ENCODE peak calls at places on chromosomes 13 and 19, in ten cellular contexts. E is neural progenitor cell, A is kidney epithelial cell, U is cardiac fibroblast, T is heart right ventricle, F is GM23338, B is ascending aorta, Y is prostate gland, R is pancreas, I is thoracic aorta. P is an unnamed sample.
A peak's percentile ranks its signal among the peaks of the same experiment; 100 is the strongest.

GRCh38 chr19:53696951-53697350 is 65.2 kb downstream of the DPRX start:
- DNase-seq in E (peak; percentile 44), A (no peak), U (peak; percentile 0), T (no peak), F (peak; percentile 74), B (no peak), Y (no peak), R (no peak), I (no peak), P (no peak)

GRCh38 chr13:98584668-98585397 is 7.9 kb upstream of the STK24 start:
- DNase-seq in E (no peak), A (no peak), U (peak; percentile 29), T (no peak), F (no peak), B (no peak), Y (no peak), R (no peak), I (no peak), P (no peak)

GRCh38 chr19:29509456-29509855 is 16.3 kb upstream of the VSTM2B start:
- DNase-seq in E (no peak), A (no peak), U (no peak), T (no peak), F (no peak), B (no peak), Y (no peak), R (no peak), I (no peak), P (no peak)

GRCh38 chr13:48783181-48783630 is 129.5 kb downstream of the CYSLTR2 start:
- DNase-seq in E (no peak), A (no peak), U (peak; percentile 99), T (peak; percentile 65), F (no peak), B (peak; percentile 28), Y (no peak), R (peak; percentile 31), I (peak; percentile 21), P (peak; percentile 94)

GRCh38 chr19:3586707-3587346 is 1.5 kb downstream of the GIPC3 start:
- DNase-seq in E (no peak), A (no peak), U (no peak), T (no peak), F (no peak), B (no peak), Y (no peak), R (no peak), I (no peak), P (no peak)

GRCh38 chr19:44371815-44372480 is 15.5 kb upstream of the ZNF112 start:
- DNase-seq in E (no peak), A (no peak), U (no peak), T (no peak), F (no peak), B (no peak), Y (no peak), R (no peak), I (no peak), P (no peak)

GRCh38 chr13:36166051-36166450 is 34.9 kb upstream of the DCLK1 start:
- DNase-seq in E (no peak), A (no peak), U (no peak), T (no peak), F (no peak), B (no peak), Y (no peak), R (no peak), I (no peak), P (no peak)

GRCh38 chr13:98322091-98322718 is 145.1 kb upstream of the RNF113B start:
- DNase-seq in E (no peak), A (no peak), U (no peak), T (no peak), F (no peak), B (no peak), Y (no peak), R (no peak), I (no peak), P (no peak)

GRCh38 chr13:66216723-66217122 is 1013.4 kb downstream of the PCDH9 start:
- DNase-seq in E (no peak), A (no peak), U (peak; percentile 17), T (no peak), F (no peak), B (no peak), Y (no peak), R (no peak), I (no peak), P (no peak)

GRCh38 chr19:24074720-24075119 is 12.3 kb upstream of the ZNF254 start:
- DNase-seq in E (no peak), A (no peak), U (no peak), T (no peak), F (no peak), B (no peak), Y (no peak), R (no peak), I (no peak), P (no peak)

GRCh38 chr13:59950201-59950730 is 213.5 kb downstream of the DIAPH3 start:
- DNase-seq in E (no peak), A (peak; percentile 38), U (no peak), T (no peak), F (no peak), B (no peak), Y (no peak), R (no peak), I (no peak), P (peak; percentile 31)

GRCh38 chr19:17737690-17738153 is 13.6 kb upstream of the FCHO1 start:
- DNase-seq in E (no peak), A (no peak), U (no peak), T (no peak), F (no peak), B (no peak), Y (no peak), R (no peak), I (no peak), P (no peak)

GRCh38 chr13:69567514-69567913 is 540.1 kb upstream of the ATXN8OS start:
- DNase-seq in E (no peak), A (no peak), U (no peak), T (no peak), F (no peak), B (no peak), Y (no peak), R (no peak), I (no peak), P (no peak)

GRCh38 chr13:97753269-97753668 is 200.2 kb upstream of the IPO5 start:
- DNase-seq in E (no peak), A (no peak), U (no peak), T (no peak), F (peak; percentile 8), B (no peak), Y (no peak), R (no peak), I (no peak), P (no peak)

DNA sequence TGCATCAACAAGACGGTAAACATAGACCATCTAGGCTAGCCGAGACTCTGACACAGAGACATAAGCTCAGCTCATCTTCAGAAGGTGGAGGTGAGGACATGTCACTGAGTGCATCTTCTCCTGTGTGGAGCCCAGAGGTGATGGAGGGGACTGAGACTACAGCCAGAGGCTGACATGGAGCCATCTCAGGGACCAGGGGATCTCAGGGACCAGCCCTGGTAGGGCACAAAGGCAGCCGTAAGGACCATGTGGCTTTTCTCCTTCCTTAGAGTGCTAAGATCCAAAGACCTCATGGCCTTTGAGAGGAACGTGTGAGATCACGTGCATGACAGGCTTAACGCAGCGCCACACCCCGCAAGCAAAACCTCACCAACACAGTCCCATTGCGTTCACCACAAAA is 126.9 kb downstream of the RAB20 start:
- DNase-seq in E (no peak), A (no peak), U (no peak), T (no peak), F (no peak), B (no peak), Y (no peak), R (no peak), I (no peak), P (no peak)
- TF ChIP-seq CTCF in E (no peak), A (no peak), U (no peak), T (no peak), F (no peak), B (no peak), Y (no peak), R (no peak), I (no peak), P (no peak)

GRCh38 chr19:2462635-2463421 is 6.1 kb upstream of the LMNB2 start:
- DNase-seq in E (peak; percentile 99), A (no peak), U (peak; percentile 98), T (peak; percentile 87), F (peak; percentile 100), B (no peak), Y (peak; percentile 83), R (peak; percentile 91), I (peak; percentile 38), P (peak; percentile 88)
- H3K4me3 ChIP-seq in E (peak overlapping the region; percentile 52), A (peak overlapping the region; percentile 64), U (peak overlapping the region; percentile 84), T (peak overlapping the region; percentile 47), F (peak overlapping the region; percentile 77), B (peak overlapping the region; percentile 51), Y (peak overlapping the region; percentile 33), R (peak overlapping the region; percentile 68), I (peak overlapping the region; percentile 74), P (peak overlapping the region; percentile 73)

GRCh38 chr13:106381083-106381482 is 154.4 kb downstream of the EFNB2 start:
- DNase-seq in E (peak; percentile 66), A (no peak), U (peak; percentile 76), T (no peak), F (no peak), B (no peak), Y (no peak), R (no peak), I (no peak), P (no peak)

GRCh38 chr13:106384516-106384915 is 150.9 kb downstream of the EFNB2 start:
- DNase-seq in E (no peak), A (no peak), U (no peak), T (no peak), F (peak; percentile 26), B (no peak), Y (no peak), R (no peak), I (no peak), P (no peak)

GRCh38 chr13:106383791-106384190 is 151.7 kb downstream of the EFNB2 start:
- DNase-seq in E (no peak), A (no peak), U (no peak), T (no peak), F (no peak), B (no peak), Y (no peak), R (no peak), I (no peak), P (no peak)

GRCh38 chr13:106385669-106386068 is 149.8 kb downstream of the EFNB2 start:
- DNase-seq in E (no peak), A (no peak), U (no peak), T (no peak), F (no peak), B (no peak), Y (no peak), R (no peak), I (no peak), P (no peak)

DNA sequence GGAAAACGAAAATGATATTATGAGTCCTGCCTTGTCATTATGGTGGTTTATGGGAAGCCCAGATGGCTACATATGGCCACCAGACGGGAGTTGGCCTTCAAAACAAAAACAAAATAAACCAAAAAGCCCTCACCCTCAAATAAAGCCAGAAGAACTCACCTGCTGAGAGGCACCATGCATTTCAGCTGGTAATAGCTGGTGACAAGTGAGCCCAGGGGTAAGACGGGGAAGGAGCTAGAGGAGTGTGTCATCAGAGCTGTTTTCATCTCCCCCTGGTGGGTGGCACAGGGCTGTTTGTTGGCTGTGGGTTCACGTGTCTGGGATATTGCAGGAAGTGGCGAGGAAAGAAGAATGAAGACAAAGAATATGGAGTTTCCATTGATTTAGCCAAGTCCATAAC is 152.9 kb downstream of the EFNB2 start:
- DNase-seq in E (no peak), A (no peak), U (no peak), T (no peak), F (no peak), B (no peak), Y (no peak), R (no peak), I (no peak), P (no peak)
- TF ChIP-seq CTCF in E (no peak), A (no peak), U (no peak), T (no peak), F (peak; percentile 19), B (no peak), Y (no peak), R (no peak), I (no peak), P (no peak)

GRCh38 chr19:39335168-39335567 is 675 bp downstream of the GMFG start:
- DNase-seq in E (no peak), A (no peak), U (no peak), T (no peak), F (no peak), B (no peak), Y (no peak), R (no peak), I (no peak), P (no peak)
- H3K4me3 ChIP-seq in E (no peak overlapping the region), A (no peak overlapping the region), U (no peak overlapping the region), T (peak overlapping the region; percentile 22), F (no peak overlapping the region), B (peak overlapping the region; percentile 21), Y (peak overlapping the region; percentile 6), R (peak overlapping the region; percentile 36), I (peak overlapping the region; percentile 68), P (no peak overlapping the region)

P was measured in AG04449.